ENCODE peak calls at places on chromosomes 6 and 20, in ten cellular contexts. W is CD4-positive, alpha-beta T cell; B is effector memory CD8-positive, alpha-beta T cell; L is HEK293T; G is HT-29; Z is skeletal muscle cell; T is mucosa of descending colon; X is NCI-H2171 treated with DMSO at 0.1 percent for 48 hours; V is T follicular helper cell; U is Right ventricle myocardium inferior. I is an unnamed sample.

GRCh38 chr6:166351715-166352285 is 9.5 kb upstream of the SFT2D1 start:
- DNase-seq in X (peak), Z (no peak), B (no peak), W (no peak), V (no peak), L (no peak), G (peak), T (peak), U (no peak), I (no peak)

GRCh38 chr6:79570129-79570801 is 33.0 kb upstream of the LCA5 start:
- DNase-seq in B (no peak), T (peak), L (no peak), X (peak), G (peak), W (no peak), Z (peak), V (no peak), U (no peak), I (peak)

GRCh38 chr20:19889011-19889953 is 127.9 kb upstream of the NAA20 start:
- DNase-seq in L (no peak), V (no peak), X (no peak), W (no peak), G (peak), B (no peak), T (peak), Z (peak), U (peak), I (no peak)

GRCh38 chr20:50843331-50844276 is 48.7 kb downstream of the BCAS4 start:
- DNase-seq in G (no peak), L (no peak), W (no peak), T (no peak), X (no peak), Z (no peak), V (no peak), U (peak), B (no peak), I (no peak)

GRCh38 chr6:7727150-7727950 is 1.5 kb downstream of the BMP6 start:
- DNase-seq in B (no peak), V (no peak), U (no peak), Z (no peak), L (peak), X (peak), T (no peak), W (no peak), G (no peak), I (no peak)

GRCh38 chr20:6838181-6838826 is 70.8 kb downstream of the BMP2 start:
- DNase-seq in Z (no peak), V (no peak), G (no peak), W (no peak), U (no peak), L (no peak), T (no peak), B (no peak), X (no peak), I (no peak)

GRCh38 chr20:13744403-13744802 is 40.3 kb downstream of the ESF1 start:
- DNase-seq in U (no peak), T (no peak), L (no peak), Z (no peak), G (no peak), X (no peak), B (no peak), V (no peak), W (no peak), I (no peak)

GRCh38 chr6:115551510-115551909 is 509.2 kb downstream of the FRK start:
- DNase-seq in U (no peak), L (no peak), W (no peak), Z (no peak), B (no peak), G (no peak), V (no peak), T (no peak), X (peak), I (no peak)

GRCh38 chr6:50820590-50821234 is 2.0 kb downstream of the TFAP2B start:
- DNase-seq in V (no peak), G (no peak), X (no peak), W (no peak), T (no peak), U (no peak), Z (no peak), L (no peak), B (no peak), I (no peak)

GRCh38 chr6:33585403-33586107 is 5.5 kb upstream of the BAK1 start:
- DNase-seq in V (peak), L (peak), T (peak), U (peak), B (peak), G (peak), W (peak), X (peak), Z (no peak), I (no peak)

GRCh38 chr20:58306421-58307261 is 2.9 kb upstream of the RAB22A start:
- DNase-seq in G (peak), W (peak), Z (peak), L (no peak), X (no peak), T (peak), V (peak), U (peak), B (peak), I (no peak)

GRCh38 chr6:30006170-30007131 is 54.6 kb upstream of the POLR1H start:
- DNase-seq in V (no peak), B (peak), Z (no peak), L (no peak), G (peak), U (peak), X (no peak), T (peak), W (peak), I (no peak)

GRCh38 chr6:68326762-68327161 is 308.3 kb upstream of the ADGRB3 start:
- DNase-seq in Z (no peak), X (no peak), W (no peak), U (no peak), V (no peak), T (no peak), L (no peak), B (no peak), G (no peak), I (no peak)

GRCh38 chr20:59455392-59456341 is 148.7 kb upstream of the PHACTR3 start:
- DNase-seq in Z (peak), B (no peak), U (no peak), V (no peak), L (peak), W (no peak), T (peak), G (peak), X (peak), I (no peak)

GRCh38 chr6:122886475-122886874 is 97.4 kb downstream of the SMPDL3A start:
- DNase-seq in L (no peak), W (no peak), X (no peak), G (no peak), Z (no peak), T (no peak), U (no peak), V (no peak), B (no peak), I (no peak)

GRCh38 chr6:29255530-29255929 is 46.0 kb upstream of the OR14J1 start:
- DNase-seq in X (no peak), L (no peak), Z (no peak), W (no peak), G (no peak), B (no peak), T (no peak), V (no peak), U (no peak), I (no peak)